ENCODE peak calls at places on chromosome 17, in nine cellular contexts. One of them, this sample, is unnamed.

GRCh38 chr17:21171309-21171922 is 42.5 kb downstream of the TMEM11 start:
- DNase-seq in suprapubic skin: no peak
- DNase-seq in fibroblast of pulmonary artery: no peak
- DNase-seq in heart left ventricle: no peak
- DNase-seq in WTC11: no peak
- DNase-seq in endodermal cell: peak; percentile 38
- DNase-seq in AG09309: no peak
- DNase-seq in nephron progenitor cell: no peak
- DNase-seq in HCT116: no peak
- DNase-seq in this sample: no peak

GRCh38 chr17:37430051-37430591 is 23.4 kb downstream of the TADA2A start:
- DNase-seq in nephron progenitor cell: no peak
- DNase-seq in WTC11: no peak
- DNase-seq in endodermal cell: no peak
- DNase-seq in AG09309: no peak
- DNase-seq in HCT116: no peak
- DNase-seq in fibroblast of pulmonary artery: peak; percentile 39
- DNase-seq in heart left ventricle: no peak
- DNase-seq in suprapubic skin: no peak
- DNase-seq in this sample: no peak

GRCh38 chr17:37219876-37220608 is 155.7 kb upstream of the C17orf78 start:
- DNase-seq in heart left ventricle: no peak
- DNase-seq in WTC11: no peak
- DNase-seq in fibroblast of pulmonary artery: no peak
- DNase-seq in nephron progenitor cell: no peak
- DNase-seq in endodermal cell: no peak
- DNase-seq in HCT116: no peak
- DNase-seq in suprapubic skin: no peak
- DNase-seq in AG09309: no peak
- DNase-seq in this sample: no peak

GRCh38 chr17:56367381-56367780 is 214.1 kb downstream of the ANKFN1 start:
- DNase-seq in nephron progenitor cell: no peak
- DNase-seq in fibroblast of pulmonary artery: no peak
- DNase-seq in AG09309: no peak
- DNase-seq in WTC11: no peak
- DNase-seq in endodermal cell: peak; percentile 67
- DNase-seq in heart left ventricle: no peak
- DNase-seq in HCT116: no peak
- DNase-seq in suprapubic skin: no peak
- DNase-seq in this sample: no peak

GRCh38 chr17:27357236-27357635 is 63.3 kb downstream of the WSB1 start:
- DNase-seq in heart left ventricle: no peak
- DNase-seq in suprapubic skin: no peak
- DNase-seq in endodermal cell: no peak
- DNase-seq in WTC11: no peak
- DNase-seq in HCT116: no peak
- DNase-seq in nephron progenitor cell: no peak
- DNase-seq in AG09309: no peak
- DNase-seq in fibroblast of pulmonary artery: no peak
- DNase-seq in this sample: no peak

GRCh38 chr17:8159459-8160223 is 3.1 kb downstream of the VAMP2 start:
- DNase-seq in endodermal cell: no peak
- DNase-seq in WTC11: no peak
- DNase-seq in heart left ventricle: no peak
- DNase-seq in fibroblast of pulmonary artery: no peak
- DNase-seq in nephron progenitor cell: no peak
- DNase-seq in AG09309: no peak
- DNase-seq in HCT116: no peak
- DNase-seq in suprapubic skin: peak; percentile 62
- DNase-seq in this sample: no peak

GRCh38 chr17:44919885-44920564 is 4.7 kb upstream of the GFAP start:
- DNase-seq in HCT116: peak; percentile 65
- DNase-seq in suprapubic skin: peak; percentile 84
- DNase-seq in WTC11: peak; percentile 81
- DNase-seq in AG09309: peak; percentile 37
- DNase-seq in endodermal cell: peak; percentile 97
- DNase-seq in fibroblast of pulmonary artery: peak; percentile 87
- DNase-seq in nephron progenitor cell: peak; percentile 77
- DNase-seq in heart left ventricle: peak; percentile 85
- DNase-seq in this sample: peak; percentile 64

GRCh38 chr17:75031972-75032895 is 14.5 kb downstream of the ATP5PD start:
- DNase-seq in HCT116: peak; percentile 38
- DNase-seq in WTC11: peak; percentile 35
- DNase-seq in heart left ventricle: peak; percentile 76
- DNase-seq in nephron progenitor cell: peak; percentile 27
- DNase-seq in endodermal cell: peak; percentile 73
- DNase-seq in suprapubic skin: peak; percentile 93
- DNase-seq in fibroblast of pulmonary artery: peak; percentile 80
- DNase-seq in AG09309: no peak
- DNase-seq in this sample: no peak

GRCh38 chr17:41548844-41549595 is 20.9 kb upstream of the KRT19 start:
- DNase-seq in suprapubic skin: peak; percentile 83
- DNase-seq in nephron progenitor cell: peak; percentile 86
- DNase-seq in heart left ventricle: peak; percentile 77
- DNase-seq in endodermal cell: peak; percentile 98
- DNase-seq in AG09309: peak; percentile 59
- DNase-seq in HCT116: peak; percentile 83
- DNase-seq in WTC11: peak; percentile 91
- DNase-seq in fibroblast of pulmonary artery: peak; percentile 87
- DNase-seq in this sample: peak; percentile 85

GRCh38 chr17:40433551-40434384 is 9.5 kb upstream of the IGFBP4 start:
- DNase-seq in heart left ventricle: no peak
- DNase-seq in fibroblast of pulmonary artery: peak; percentile 36
- DNase-seq in AG09309: no peak
- DNase-seq in suprapubic skin: peak; percentile 54
- DNase-seq in nephron progenitor cell: peak; percentile 44
- DNase-seq in WTC11: peak; percentile 75
- DNase-seq in endodermal cell: peak; percentile 93
- DNase-seq in HCT116: no peak
- DNase-seq in this sample: no peak

GRCh38 chr17:49976828-49977202 is 7.8 kb downstream of the DLX4 start:
- DNase-seq in suprapubic skin: no peak
- DNase-seq in fibroblast of pulmonary artery: no peak
- DNase-seq in WTC11: no peak
- DNase-seq in heart left ventricle: no peak
- DNase-seq in nephron progenitor cell: no peak
- DNase-seq in endodermal cell: no peak
- DNase-seq in AG09309: no peak
- DNase-seq in HCT116: no peak
- DNase-seq in this sample: no peak

DNA sequence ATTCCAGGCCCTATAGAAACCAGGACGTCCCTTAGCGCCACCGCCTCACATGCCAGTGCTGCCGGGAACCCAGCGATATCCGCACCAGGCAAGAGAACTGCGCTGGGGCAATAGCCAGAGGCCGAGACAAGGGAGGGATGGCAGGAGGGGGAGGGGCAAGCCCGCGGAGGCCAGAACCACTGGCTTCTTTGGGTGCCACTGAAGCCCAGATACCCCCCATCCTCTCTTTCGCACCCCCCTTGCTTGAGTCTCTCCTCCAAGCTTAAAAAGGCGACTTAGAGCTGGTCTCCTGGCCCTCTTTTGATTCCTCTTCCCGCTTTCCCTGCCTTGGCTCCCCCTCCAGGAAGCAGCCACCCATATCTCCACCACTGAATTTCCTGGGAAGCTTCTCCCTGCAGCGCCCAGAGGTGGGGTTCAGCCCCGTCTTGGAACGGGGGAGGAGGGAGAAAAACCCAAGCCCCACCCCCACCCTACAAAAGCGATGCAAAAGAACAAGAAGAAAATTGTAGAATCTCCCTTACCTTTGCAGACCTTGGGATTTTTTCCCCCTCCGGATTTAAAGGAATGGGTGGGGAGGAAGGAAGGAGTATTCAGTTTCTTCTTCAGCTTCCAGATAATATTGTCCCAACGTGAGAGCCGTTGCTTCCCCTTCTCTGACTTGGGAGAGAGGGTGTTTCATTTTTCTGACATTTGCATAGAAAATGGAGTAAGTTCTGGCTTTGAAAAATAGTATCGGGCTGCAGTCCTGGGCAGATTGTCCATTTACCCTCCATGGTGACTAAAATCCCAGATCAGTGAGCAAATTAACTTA is 622 bp downstream of the HOXB6 start:
- DNase-seq in heart left ventricle: no peak
- DNase-seq in AG09309: no peak
- DNase-seq in nephron progenitor cell: peak; percentile 57
- DNase-seq in HCT116: peak; percentile 69
- DNase-seq in endodermal cell: peak; percentile 82
- DNase-seq in fibroblast of pulmonary artery: no peak
- DNase-seq in WTC11: no peak
- DNase-seq in suprapubic skin: no peak
- DNase-seq in this sample: no peak
- TF ChIP-seq CTCF in heart left ventricle: no peak
- TF ChIP-seq CTCF in AG09309: no peak
- TF ChIP-seq CTCF in nephron progenitor cell: no peak
- TF ChIP-seq CTCF in HCT116: no peak
- TF ChIP-seq CTCF in endodermal cell: no peak
- TF ChIP-seq CTCF in fibroblast of pulmonary artery: no peak
- TF ChIP-seq CTCF in WTC11: no peak
- TF ChIP-seq CTCF in suprapubic skin: no peak
- TF ChIP-seq CTCF in this sample: no peak

GRCh38 chr17:65498831-65499230 is 62.6 kb downstream of the AXIN2 start:
- DNase-seq in WTC11: no peak
- DNase-seq in HCT116: no peak
- DNase-seq in heart left ventricle: no peak
- DNase-seq in endodermal cell: no peak
- DNase-seq in fibroblast of pulmonary artery: no peak
- DNase-seq in nephron progenitor cell: no peak
- DNase-seq in suprapubic skin: no peak
- DNase-seq in AG09309: no peak
- DNase-seq in this sample: no peak

GRCh38 chr17:65489413-65490170 is 71.9 kb downstream of the AXIN2 start:
- DNase-seq in suprapubic skin: no peak
- DNase-seq in WTC11: no peak
- DNase-seq in nephron progenitor cell: no peak
- DNase-seq in AG09309: no peak
- DNase-seq in fibroblast of pulmonary artery: no peak
- DNase-seq in endodermal cell: no peak
- DNase-seq in heart left ventricle: no peak
- DNase-seq in HCT116: no peak
- DNase-seq in this sample: no peak

GRCh38 chr17:65496801-65497200 is 64.6 kb downstream of the AXIN2 start:
- DNase-seq in fibroblast of pulmonary artery: no peak
- DNase-seq in HCT116: no peak
- DNase-seq in heart left ventricle: no peak
- DNase-seq in endodermal cell: no peak
- DNase-seq in WTC11: no peak
- DNase-seq in nephron progenitor cell: no peak
- DNase-seq in AG09309: no peak
- DNase-seq in suprapubic skin: no peak
- DNase-seq in this sample: no peak

DNA sequence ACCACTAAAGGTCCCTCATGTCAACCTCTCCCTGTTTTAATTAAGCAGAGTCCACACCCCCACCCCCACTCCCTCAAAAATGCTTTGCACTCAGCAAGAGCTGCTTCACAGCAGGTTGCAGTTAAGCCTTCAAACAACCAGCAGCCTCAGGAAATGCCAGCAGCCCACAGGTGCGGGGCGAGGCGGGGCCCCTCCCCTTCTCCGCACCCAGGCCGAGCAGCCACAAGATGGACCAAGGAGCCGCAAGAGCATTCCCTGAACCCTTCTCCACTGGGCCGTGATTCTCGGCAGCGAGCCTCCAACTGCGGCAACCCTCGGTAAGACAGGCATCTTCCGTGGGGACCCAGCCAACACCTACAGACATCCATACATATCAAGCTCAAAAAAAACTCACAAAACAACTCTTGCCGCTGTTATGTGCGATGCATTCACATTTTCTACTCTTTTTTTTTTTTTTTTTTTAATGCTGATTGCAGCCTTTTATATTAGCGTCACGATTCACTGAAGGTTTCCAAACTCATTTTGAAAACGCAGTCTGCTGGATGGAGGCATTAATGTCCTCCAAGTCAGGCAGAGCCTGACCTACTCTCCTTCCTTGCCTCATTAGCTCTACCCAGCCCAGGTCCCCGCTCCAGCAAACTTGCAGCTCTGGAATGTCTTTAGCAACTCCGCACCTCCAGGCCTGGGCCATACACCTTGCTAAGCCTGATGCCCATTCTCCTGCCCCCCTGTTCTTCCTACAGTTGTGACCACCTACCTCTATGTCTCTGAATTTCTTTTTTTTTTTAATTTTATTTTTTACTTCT is 66.0 kb downstream of the AXIN2 start:
- DNase-seq in nephron progenitor cell: peak; percentile 46
- DNase-seq in fibroblast of pulmonary artery: no peak
- DNase-seq in AG09309: no peak
- DNase-seq in heart left ventricle: no peak
- DNase-seq in WTC11: peak; percentile 80
- DNase-seq in HCT116: peak; percentile 13
- DNase-seq in suprapubic skin: no peak
- DNase-seq in endodermal cell: peak; percentile 97
- DNase-seq in this sample: peak; percentile 21
- TF ChIP-seq CTCF in nephron progenitor cell: no peak
- TF ChIP-seq CTCF in fibroblast of pulmonary artery: no peak
- TF ChIP-seq CTCF in AG09309: no peak
- TF ChIP-seq CTCF in heart left ventricle: no peak
- TF ChIP-seq CTCF in WTC11: no peak
- TF ChIP-seq CTCF in HCT116: no peak
- TF ChIP-seq CTCF in suprapubic skin: no peak
- TF ChIP-seq CTCF in endodermal cell: peak; percentile 42
- TF ChIP-seq CTCF in this sample: no peak

GRCh38 chr17:63117431-63117830 is 151.4 kb downstream of the TANC2 start:
- DNase-seq in suprapubic skin: no peak
- DNase-seq in nephron progenitor cell: no peak
- DNase-seq in fibroblast of pulmonary artery: no peak
- DNase-seq in AG09309: no peak
- DNase-seq in endodermal cell: no peak
- DNase-seq in HCT116: no peak
- DNase-seq in heart left ventricle: no peak
- DNase-seq in WTC11: no peak
- DNase-seq in this sample: no peak

GRCh38 chr17:63116228-63116627 is 150.2 kb downstream of the TANC2 start:
- DNase-seq in AG09309: no peak
- DNase-seq in endodermal cell: peak; percentile 61
- DNase-seq in nephron progenitor cell: no peak
- DNase-seq in HCT116: no peak
- DNase-seq in heart left ventricle: no peak
- DNase-seq in fibroblast of pulmonary artery: no peak
- DNase-seq in suprapubic skin: no peak
- DNase-seq in WTC11: no peak
- DNase-seq in this sample: no peak

GRCh38 chr17:63116967-63117366 is 150.9 kb downstream of the TANC2 start:
- DNase-seq in AG09309: no peak
- DNase-seq in HCT116: no peak
- DNase-seq in nephron progenitor cell: peak; percentile 9
- DNase-seq in heart left ventricle: no peak
- DNase-seq in fibroblast of pulmonary artery: peak; percentile 58
- DNase-seq in endodermal cell: no peak
- DNase-seq in WTC11: no peak
- DNase-seq in suprapubic skin: no peak
- DNase-seq in this sample: no peak

GRCh38 chr17:63113167-63113566 is 147.1 kb downstream of the TANC2 start:
- DNase-seq in heart left ventricle: no peak
- DNase-seq in nephron progenitor cell: no peak
- DNase-seq in AG09309: no peak
- DNase-seq in HCT116: no peak
- DNase-seq in WTC11: no peak
- DNase-seq in endodermal cell: no peak
- DNase-seq in suprapubic skin: no peak
- DNase-seq in fibroblast of pulmonary artery: peak; percentile 23
- DNase-seq in this sample: no peak
- TF ChIP-seq CTCF in heart left ventricle: no peak
- TF ChIP-seq CTCF in nephron progenitor cell: no peak
- TF ChIP-seq CTCF in AG09309: no peak
- TF ChIP-seq CTCF in HCT116: peak; percentile 36
- TF ChIP-seq CTCF in WTC11: no peak
- TF ChIP-seq CTCF in endodermal cell: peak; percentile 75
- TF ChIP-seq CTCF in suprapubic skin: no peak
- TF ChIP-seq CTCF in fibroblast of pulmonary artery: peak; percentile 15
- TF ChIP-seq CTCF in this sample: peak; percentile 35

GRCh38 chr17:63191610-63192009 is 225.6 kb downstream of the TANC2 start:
- DNase-seq in fibroblast of pulmonary artery: no peak
- DNase-seq in suprapubic skin: no peak
- DNase-seq in nephron progenitor cell: no peak
- DNase-seq in HCT116: no peak
- DNase-seq in WTC11: no peak
- DNase-seq in endodermal cell: no peak
- DNase-seq in heart left ventricle: no peak
- DNase-seq in AG09309: no peak
- DNase-seq in this sample: no peak
- TF ChIP-seq CTCF in fibroblast of pulmonary artery: no peak
- TF ChIP-seq CTCF in suprapubic skin: no peak
- TF ChIP-seq CTCF in nephron progenitor cell: no peak
- TF ChIP-seq CTCF in HCT116: no peak
- TF ChIP-seq CTCF in WTC11: no peak
- TF ChIP-seq CTCF in endodermal cell: no peak
- TF ChIP-seq CTCF in heart left ventricle: no peak
- TF ChIP-seq CTCF in AG09309: no peak
- TF ChIP-seq CTCF in this sample: no peak